ENCODE peak calls at places on chromosomes 7 and 10, in seven cellular contexts. X is PC-3; Y is CD4-positive, alpha-beta T cell; T is activated CD8-positive, alpha-beta T cell treated with anti-CD3 and anti-CD28 coated beads for 36 hours; L is hepatic stellate cell; C is type B pancreatic cell; H is KG1. O is an unnamed sample.

GRCh38 chr7:124351950-124352349 is 319.1 kb upstream of the TMEM229A start:
- DNase-seq in X (no peak), Y (no peak), T (no peak), L (no peak), C (no peak), H (no peak), O (no peak)

GRCh38 chr10:131437556-131438465 is 126.3 kb upstream of the TCERG1L start:
- DNase-seq in X (no peak), Y (no peak), T (no peak), L (no peak), C (no peak), H (no peak), O (no peak)

GRCh38 chr7:27145167-27145883 is 1.8 kb upstream of the HOXA5 start:
- DNase-seq in X (no peak), Y (no peak), T (no peak), L (no peak), C (peak; percentile 68), H (no peak), O (no peak)

GRCh38 chr7:148720472-148720871 is 21.8 kb downstream of the CUL1 start:
- DNase-seq in X (no peak), Y (no peak), T (no peak), L (no peak), C (no peak), H (no peak), O (no peak)

GRCh38 chr10:112404612-112405011 is 30.7 kb downstream of the ACSL5 start:
- DNase-seq in X (peak; percentile 80), Y (no peak), T (no peak), L (no peak), C (no peak), H (no peak), O (peak; percentile 61)

GRCh38 chr7:93566876-93567275 is 7.6 kb downstream of the CALCR start:
- DNase-seq in X (no peak), Y (no peak), T (no peak), L (no peak), C (no peak), H (no peak), O (no peak)

GRCh38 chr10:11227103-11227502 is 209.4 kb downstream of the CELF2 start:
- DNase-seq in X (no peak), Y (no peak), T (no peak), L (no peak), C (no peak), H (no peak), O (no peak)

GRCh38 chr10:103855424-103855823 is at the start of gene SH3PXD2A:
- DNase-seq in X (peak; percentile 38), Y (no peak), T (peak; percentile 28), L (peak; percentile 62), C (no peak), H (no peak), O (peak; percentile 36)

GRCh38 chr7:156473476-156474240 is 166.9 kb upstream of the RNF32 start:
- DNase-seq in X (peak; percentile 52), Y (no peak), T (peak; percentile 51), L (no peak), C (peak; percentile 47), H (no peak), O (peak; percentile 65)

GRCh38 chr10:88682491-88682890 is 18.2 kb downstream of the LIPF start:
- DNase-seq in X (no peak), Y (no peak), T (no peak), L (no peak), C (no peak), H (no peak), O (no peak)

GRCh38 chr10:86258488-86258887 is 108.1 kb downstream of the GRID1 start:
- DNase-seq in X (no peak), Y (no peak), T (no peak), L (no peak), C (no peak), H (no peak), O (no peak)

GRCh38 chr7:91270372-91270771 is 6.1 kb downstream of the FZD1 start:
- DNase-seq in X (no peak), Y (no peak), T (no peak), L (no peak), C (no peak), H (no peak), O (no peak)

GRCh38 chr10:24589265-24589664 is 134.4 kb downstream of the ARHGAP21 start:
- DNase-seq in X (no peak), Y (no peak), T (no peak), L (no peak), C (no peak), H (no peak), O (no peak)

GRCh38 chr10:132377326-132377725 is 19.7 kb upstream of the PWWP2B start:
- DNase-seq in X (no peak), Y (no peak), T (no peak), L (no peak), C (no peak), H (no peak), O (no peak)

GRCh38 chr10:44958196-44958896 is 1.3 kb upstream of the RASSF4 start:
- DNase-seq in X (peak; percentile 51), Y (no peak), T (no peak), L (peak; percentile 64), C (peak; percentile 34), H (no peak), O (no peak)

GRCh38 chr7:43649755-43650274 is 66.9 kb downstream of the STK17A start:
- DNase-seq in X (peak; percentile 92), Y (peak; percentile 57), T (peak; percentile 85), L (no peak), C (no peak), H (peak; percentile 42), O (peak; percentile 20)

GRCh38 chr10:104350146-104350635 is 3.4 kb upstream of the CFAP58 start:
- DNase-seq in X (peak; percentile 72), Y (no peak), T (peak; percentile 48), L (no peak), C (no peak), H (peak; percentile 35), O (peak; percentile 85)

GRCh38 chr7:113774182-113774807 is 144.5 kb downstream of the PPP1R3A start:
- DNase-seq in X (peak; percentile 42), Y (no peak), T (peak; percentile 12), L (peak; percentile 12), C (no peak), H (no peak), O (peak; percentile 84)

GRCh38 chr7:43467846-43468245 is 115.1 kb upstream of the STK17A start:
- DNase-seq in X (no peak), Y (no peak), T (no peak), L (no peak), C (no peak), H (no peak), O (no peak)

GRCh38 chr7:882336-883028 is 6.1 kb downstream of the GET4 start:
- DNase-seq in X (no peak), Y (no peak), T (no peak), L (no peak), C (no peak), H (no peak), O (no peak)

GRCh38 chr7:93799750-93800357 is 90.7 kb downstream of the TFPI2 start:
- DNase-seq in X (peak; percentile 51), Y (no peak), T (no peak), L (no peak), C (no peak), H (no peak), O (peak; percentile 38)

GRCh38 chr7:134842901-134843300 is 63.5 kb downstream of the CALD1 start:
- DNase-seq in X (no peak), Y (no peak), T (no peak), L (no peak), C (no peak), H (no peak), O (peak; percentile 71)

GRCh38 chr10:18681971-18682403 is 22.8 kb downstream of the ARL5B start:
- DNase-seq in X (peak; percentile 86), Y (no peak), T (no peak), L (no peak), C (no peak), H (no peak), O (no peak)

GRCh38 chr7:23696916-23697441 is 13.0 kb upstream of the STK31 start:
- DNase-seq in X (peak; percentile 68), Y (peak; percentile 39), T (peak; percentile 76), L (peak; percentile 50), C (no peak), H (peak; percentile 70), O (peak; percentile 78)

GRCh38 chr7:103447073-103447960 is 1.3 kb upstream of the SLC26A5 start:
- DNase-seq in X (peak; percentile 75), Y (no peak), T (peak; percentile 65), L (peak; percentile 65), C (no peak), H (no peak), O (peak; percentile 48)